ENCODE peak calls at places on chromosomes 4 and X, in four cellular contexts. K, Q, C and M are unnamed samples.
A peak's percentile ranks its signal among the peaks of the same experiment; 100 is the strongest.

GRCh38 chrX:15512401-15512965 is 11.9 kb downstream of the BMX start:
- DNase-seq in K (no peak), Q (no peak), C (no peak), M (no peak)

GRCh38 chr4:99848576-99848975 is 31.9 kb downstream of the DAPP1 start:
- DNase-seq in K (no peak), Q (peak; percentile 68), C (no peak), M (no peak)

GRCh38 chr4:22962186-22962786 is 269.5 kb downstream of the GBA3 start:
- DNase-seq in K (peak; percentile 7), Q (no peak), C (no peak), M (no peak)

GRCh38 chr4:48420172-48420571 is 63.0 kb upstream of the SLC10A4 start:
- DNase-seq in K (no peak), Q (no peak), C (no peak), M (no peak)

GRCh38 chr4:146275370-146275769 is 61.0 kb downstream of the REELD1 start:
- DNase-seq in K (no peak), Q (no peak), C (no peak), M (no peak)

GRCh38 chr4:144582975-144583374 is 63.0 kb upstream of the HHIP start:
- DNase-seq in K (no peak), Q (no peak), C (peak; percentile 24), M (no peak)

GRCh38 chr4:8221476-8221875 is 22.4 kb downstream of the SH3TC1 start:
- DNase-seq in K (no peak), Q (peak; percentile 46), C (no peak), M (no peak)

GRCh38 chrX:118756111-118756510 is 28.7 kb downstream of the IL13RA1 start:
- DNase-seq in K (no peak), Q (no peak), C (no peak), M (no peak)

GRCh38 chrX:100098660-100099375 is 311.3 kb downstream of the PCDH19 start:
- DNase-seq in K (no peak), Q (no peak), C (no peak), M (no peak)

GRCh38 chrX:119762718-119763117 is 4.3 kb downstream of the SOWAHD start:
- DNase-seq in K (no peak), Q (no peak), C (no peak), M (no peak)

GRCh38 chrX:151981129-151981528 is 6.7 kb upstream of the GABRE start:
- DNase-seq in K (no peak), Q (no peak), C (no peak), M (no peak)

GRCh38 chr4:8689741-8690140 is 97.2 kb downstream of the CPZ start:
- DNase-seq in K (no peak), Q (no peak), C (no peak), M (no peak)

GRCh38 chr4:148065069-148065468 is 333.2 kb downstream of the ARHGAP10 start:
- DNase-seq in K (no peak), Q (no peak), C (no peak), M (no peak)

GRCh38 chrX:49191033-49191871 is 5.1 kb upstream of the PRICKLE3 start:
- DNase-seq in K (peak; percentile 84), Q (peak; percentile 99), C (peak; percentile 98), M (peak; percentile 83)

GRCh38 chrX:16839852-16840460 is 30.2 kb downstream of the RBBP7 start:
- DNase-seq in K (no peak), Q (no peak), C (no peak), M (no peak)

GRCh38 chr4:140078366-140078765 is 75.6 kb downstream of the MAML3 start:
- DNase-seq in K (no peak), Q (no peak), C (no peak), M (peak; percentile 55)

GRCh38 chr4:98653890-98654867 is 4.2 kb downstream of the TSPAN5 start:
- DNase-seq in K (no peak), Q (no peak), C (no peak), M (no peak)

GRCh38 chr4:74161676-74162450 is 3.9 kb downstream of the MTHFD2L start:
- DNase-seq in K (no peak), Q (no peak), C (no peak), M (no peak)

GRCh38 chr4:56821394-56822263 is at the start of gene SPINK2:
- DNase-seq in K (peak; percentile 77), Q (no peak), C (no peak), M (peak; percentile 89)

GRCh38 chr4:56641494-56642051 is 39.5 kb downstream of the HOPX start:
- DNase-seq in K (no peak), Q (no peak), C (no peak), M (no peak)

GRCh38 chr4:145828802-145829485 is 109.7 kb downstream of the ZNF827 start:
- DNase-seq in K (no peak), Q (no peak), C (no peak), M (no peak)

GRCh38 chr4:114384629-114385028 is 214.0 kb upstream of the UGT8 start:
- DNase-seq in K (no peak), Q (no peak), C (peak; percentile 18), M (no peak)

GRCh38 chrX:54171527-54171926 is 11.5 kb downstream of the FAM120C start:
- DNase-seq in K (no peak), Q (no peak), C (no peak), M (no peak)

GRCh38 chr4:3710451-3711182 is 55.6 kb upstream of the ADRA2C start:
- DNase-seq in K (no peak), Q (no peak), C (no peak), M (no peak)

GRCh38 chrX:312621-313331 is 5.8 kb downstream of the GTPBP6 start:
- DNase-seq in K (no peak), Q (no peak), C (no peak), M (no peak)

GRCh38 chr4:157978680-157979361 is 194.0 kb downstream of the GASK1B start:
- DNase-seq in K (peak; percentile 57), Q (no peak), C (peak; percentile 68), M (peak; percentile 65)

GRCh38 chrX:42992199-42992943 is 214.4 kb upstream of the PPP1R2C start:
- DNase-seq in K (no peak), Q (no peak), C (no peak), M (no peak)

GRCh38 chrX:119755981-119756533 is 2.3 kb upstream of the SOWAHD start:
- DNase-seq in K (no peak), Q (peak; percentile 85), C (peak; percentile 14), M (no peak)

GRCh38 chr4:142324572-142324971 is 521.5 kb downstream of the INPP4B start:
- DNase-seq in K (no peak), Q (peak; percentile 5), C (no peak), M (no peak)

GRCh38 chrX:144612076-144612475 is 635.2 kb upstream of the SPANXN1 start:
- DNase-seq in K (no peak), Q (no peak), C (no peak), M (no peak)

DNA sequence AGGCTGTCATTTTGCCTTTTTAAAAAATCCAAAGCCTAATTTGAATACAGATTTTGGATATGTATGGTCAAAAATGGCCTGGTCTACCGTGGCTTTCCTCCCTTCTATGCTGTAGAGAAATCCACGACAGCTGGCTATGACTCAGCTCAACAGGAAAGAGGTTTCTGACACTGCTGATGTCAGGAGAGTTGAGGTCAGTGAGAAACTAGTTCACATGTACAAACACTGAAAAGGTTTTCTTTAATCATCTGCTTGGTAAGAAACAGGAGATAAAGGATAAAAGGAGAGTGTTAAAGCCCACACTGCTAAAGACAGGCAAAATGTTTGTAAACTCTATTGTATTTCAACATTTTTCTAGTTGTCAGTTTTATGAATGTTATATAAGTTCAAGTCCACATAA is 113.9 kb downstream of the NYX start:
- DNase-seq in K (peak; percentile 6), Q (peak; percentile 17), C (no peak), M (no peak)
- TF ChIP-seq BHLHE40 in K (no peak), Q (no peak), C (no peak), M (no peak)

GRCh38 chr4:113212613-113213012 is 163.2 kb downstream of the ANK2 start:
- DNase-seq in K (no peak), Q (no peak), C (no peak), M (no peak)
- TF ChIP-seq TARDBP in K (no peak), Q (no peak), C (no peak), M (no peak)

GRCh38 chr4:169351860-169352259 is 81.1 kb upstream of the SH3RF1 start:
- DNase-seq in K (no peak), Q (no peak), C (no peak), M (no peak)
- TF ChIP-seq BHLHE40 in K (no peak), Q (no peak), C (no peak), M (no peak)

GRCh38 chr4:133148690-133149363 is at the start of gene PCDH10:
- DNase-seq in K (peak; percentile 44), Q (no peak), C (peak; percentile 1), M (peak; percentile 84)
- TF ChIP-seq TARDBP in K (no peak), Q (no peak), C (no peak), M (no peak)

GRCh38 chr4:123304151-123305021 is 92.2 kb upstream of the SPRY1 start:
- DNase-seq in K (no peak), Q (no peak), C (no peak), M (no peak)
- TF ChIP-seq BHLHE40 in K (no peak), Q (no peak), C (no peak), M (no peak)

DNA sequence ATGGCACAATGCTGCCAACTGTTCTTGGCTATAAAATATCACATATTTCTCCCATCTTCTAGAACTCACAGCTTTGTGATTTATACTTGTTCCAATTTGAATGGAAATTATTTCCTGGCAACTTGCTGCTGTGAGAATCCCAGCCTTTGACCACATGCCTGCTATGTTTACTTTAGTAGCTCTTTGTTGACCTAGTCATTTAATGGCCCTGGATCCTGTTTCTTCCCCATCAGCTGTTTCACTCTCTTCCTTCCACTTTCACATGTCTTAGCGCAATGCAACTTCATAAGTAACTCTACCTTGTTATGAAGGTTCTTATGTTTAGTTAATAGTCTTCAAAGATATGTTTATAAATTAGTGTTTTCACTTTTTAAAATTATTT is 1973.6 kb upstream of the AGA start:
- DNase-seq in K (no peak), Q (no peak), C (no peak), M (peak; percentile 37)
- TF ChIP-seq TARDBP in K (no peak), Q (no peak), C (no peak), M (no peak)

DNA sequence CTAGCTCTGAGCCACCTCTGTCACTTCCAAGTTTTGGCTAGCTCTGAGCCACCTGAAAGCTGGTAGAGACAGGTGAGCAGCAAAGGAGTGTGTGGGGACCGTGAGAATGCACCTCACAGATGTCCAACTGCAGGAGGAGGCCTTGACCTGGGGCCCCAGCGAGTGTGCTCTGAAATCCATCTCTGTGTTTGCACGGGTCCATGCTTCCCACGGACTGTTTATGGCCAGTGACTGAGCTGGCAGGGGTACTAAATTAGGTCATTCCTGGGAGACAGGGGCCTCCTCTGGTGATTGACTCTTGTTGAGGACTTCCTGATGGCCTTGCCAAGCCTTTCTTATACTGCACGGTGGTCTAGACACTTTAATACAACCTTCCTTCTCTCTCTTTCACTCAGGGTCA is 36.3 kb upstream of the MAMLD1 start:
- DNase-seq in K (no peak), Q (no peak), C (no peak), M (no peak)
- TF ChIP-seq BHLHE40 in K (no peak), Q (no peak), C (no peak), M (no peak)

DNA sequence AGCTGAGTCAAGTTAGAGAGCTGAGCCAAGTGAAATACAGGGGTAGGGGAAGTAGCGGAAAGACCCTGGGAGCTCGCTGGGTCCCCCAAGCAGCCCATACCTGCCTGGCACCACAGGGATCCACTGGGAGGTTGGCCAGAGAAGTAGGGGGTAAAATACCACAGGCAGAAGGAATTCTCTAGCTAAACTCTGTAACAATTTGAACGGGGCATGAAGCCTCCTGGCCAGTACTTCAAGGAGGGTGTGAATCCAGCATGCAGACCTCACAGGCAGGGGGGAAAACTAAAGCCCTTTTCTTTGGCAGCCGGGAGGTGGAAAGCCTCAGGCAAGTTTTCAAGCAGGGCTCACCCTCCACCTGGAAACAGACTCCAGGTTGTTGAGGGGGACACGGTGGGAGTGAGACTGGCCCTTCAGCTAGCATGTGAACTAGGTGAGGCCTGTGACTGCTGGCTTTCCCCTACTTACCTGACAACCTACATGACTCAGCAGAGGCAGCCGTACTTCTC is 3.7 kb upstream of the UGT2A1 start:
- DNase-seq in K (no peak), Q (no peak), C (no peak), M (no peak)
- TF ChIP-seq TARDBP in K (no peak), Q (no peak), C (no peak), M (no peak)